ENCODE peak calls at places on chromosome 11, in four cellular contexts. C is fibroblast of lung, J is cardiac muscle cell, L is left ventricle myocardium inferior. Q is an unnamed sample. For H3K4me1, the result is how much of the 10 kb centered on the place peaks cover.

GRCh38 chr11:117319214-117319840 is 3.3 kb upstream of the BACE1 start:
- DNase-seq in C (peak), J (peak), L (no peak), Q (no peak)

GRCh38 chr11:66727883-66728759 is 895 bp downstream of the SPTBN2 start:
- DNase-seq in C (no peak), J (no peak), L (no peak), Q (no peak)

GRCh38 chr11:81005595-81005994 is 1564.8 kb upstream of the TENM4 start:
- DNase-seq in C (peak), J (peak), L (no peak), Q (no peak)

GRCh38 chr11:26891501-26891900 is 102.4 kb upstream of the FIBIN start:
- DNase-seq in C (peak), J (no peak), L (no peak), Q (no peak)

GRCh38 chr11:126989942-126990715 is 10.4 kb downstream of the KIRREL3 start:
- DNase-seq in C (peak), J (peak), L (peak), Q (peak)

GRCh38 chr11:27084407-27084985 is 43.9 kb downstream of the BBOX1 start:
- DNase-seq in C (peak), J (no peak), L (no peak), Q (no peak)

GRCh38 chr11:33268945-33269567 is 11.9 kb downstream of the HIPK3 start:
- DNase-seq in C (peak), J (peak), L (no peak), Q (no peak)

GRCh38 chr11:71139516-71140205 is 112.7 kb downstream of the SHANK2 start:
- DNase-seq in C (peak), J (peak), L (peak), Q (no peak)

GRCh38 chr11:111336582-111337256 is 38.4 kb downstream of the POU2AF3 start:
- DNase-seq in C (peak), J (peak), L (no peak), Q (no peak)

GRCh38 chr11:31809857-31810778 is 1.0 kb downstream of the PAX6 start:
- DNase-seq in C (peak), J (peak), L (no peak), Q (no peak)

GRCh38 chr11:94786264-94787126 is 18.3 kb downstream of the AMOTL1 start:
- DNase-seq in C (no peak), J (peak), L (no peak), Q (no peak)

GRCh38 chr11:199782-200181 is 6.9 kb downstream of the SCGB1C1 start:
- DNase-seq in C (no peak), J (no peak), L (no peak), Q (no peak)

GRCh38 chr11:28697920-28698827 is 590.0 kb downstream of the METTL15 start:
- DNase-seq in C (peak), J (peak), L (peak), Q (no peak)

GRCh38 chr11:94583885-94584500 is 16.8 kb downstream of the PIWIL4 start:
- DNase-seq in C (no peak), J (peak), L (no peak), Q (no peak)

GRCh38 chr11:66835762-66836405 is 7.4 kb upstream of the RCE1 start:
- DNase-seq in C (peak), J (peak), L (no peak), Q (no peak)

GRCh38 chr11:35247428-35247827 is 108.5 kb downstream of the CD44 start:
- DNase-seq in C (no peak), J (no peak), L (no peak), Q (peak)

GRCh38 chr11:17036666-17037658 is 22.7 kb upstream of the PLEKHA7 start:
- DNase-seq in C (no peak), J (no peak), L (no peak), Q (no peak)

GRCh38 chr11:95229199-95230053 is 1.6 kb downstream of the SESN3 start:
- DNase-seq in C (peak), J (peak), L (no peak), Q (peak)

GRCh38 chr11:76656571-76657081 is 13.9 kb downstream of the LRRC32 start:
- DNase-seq in C (no peak), J (peak), L (no peak), Q (no peak)

GRCh38 chr11:17845431-17845881 is 110.9 kb downstream of the KCNC1 start:
- DNase-seq in C (peak), J (peak), L (no peak), Q (no peak)

GRCh38 chr11:68661697-68662603 is 22.4 kb upstream of the GAL start:
- DNase-seq in C (peak), J (peak), L (no peak), Q (no peak)

GRCh38 chr11:128757235-128757711 is 63.4 kb downstream of the FLI1 start:
- DNase-seq in C (peak), J (peak), L (no peak), Q (peak)

GRCh38 chr11:68993546-68993945 is 12.8 kb upstream of the MRGPRD start:
- DNase-seq in C (no peak), J (no peak), L (no peak), Q (no peak)

GRCh38 chr11:28756977-28757376 is 648.8 kb downstream of the METTL15 start:
- DNase-seq in C (peak), J (peak), L (no peak), Q (no peak)

GRCh38 chr11:77175869-77176539 is 48.0 kb downstream of the MYO7A start:
- DNase-seq in C (no peak), J (no peak), L (peak), Q (no peak)

GRCh38 chr11:6418199-6418957 is 516 bp downstream of the APBB1 start:
- DNase-seq in C (no peak), J (no peak), L (peak), Q (peak)

GRCh38 chr11:95089620-95090542 is at the start of gene ENDOD1:
- DNase-seq in C (peak), J (peak), L (peak), Q (peak)

GRCh38 chr11:119712459-119713360 is 16.3 kb downstream of the NECTIN1 start:
- DNase-seq in C (no peak), J (no peak), L (no peak), Q (no peak)
- H3K4me1 ChIP-seq in C (under half), J (under half), L (under half), Q (under half)

DNA sequence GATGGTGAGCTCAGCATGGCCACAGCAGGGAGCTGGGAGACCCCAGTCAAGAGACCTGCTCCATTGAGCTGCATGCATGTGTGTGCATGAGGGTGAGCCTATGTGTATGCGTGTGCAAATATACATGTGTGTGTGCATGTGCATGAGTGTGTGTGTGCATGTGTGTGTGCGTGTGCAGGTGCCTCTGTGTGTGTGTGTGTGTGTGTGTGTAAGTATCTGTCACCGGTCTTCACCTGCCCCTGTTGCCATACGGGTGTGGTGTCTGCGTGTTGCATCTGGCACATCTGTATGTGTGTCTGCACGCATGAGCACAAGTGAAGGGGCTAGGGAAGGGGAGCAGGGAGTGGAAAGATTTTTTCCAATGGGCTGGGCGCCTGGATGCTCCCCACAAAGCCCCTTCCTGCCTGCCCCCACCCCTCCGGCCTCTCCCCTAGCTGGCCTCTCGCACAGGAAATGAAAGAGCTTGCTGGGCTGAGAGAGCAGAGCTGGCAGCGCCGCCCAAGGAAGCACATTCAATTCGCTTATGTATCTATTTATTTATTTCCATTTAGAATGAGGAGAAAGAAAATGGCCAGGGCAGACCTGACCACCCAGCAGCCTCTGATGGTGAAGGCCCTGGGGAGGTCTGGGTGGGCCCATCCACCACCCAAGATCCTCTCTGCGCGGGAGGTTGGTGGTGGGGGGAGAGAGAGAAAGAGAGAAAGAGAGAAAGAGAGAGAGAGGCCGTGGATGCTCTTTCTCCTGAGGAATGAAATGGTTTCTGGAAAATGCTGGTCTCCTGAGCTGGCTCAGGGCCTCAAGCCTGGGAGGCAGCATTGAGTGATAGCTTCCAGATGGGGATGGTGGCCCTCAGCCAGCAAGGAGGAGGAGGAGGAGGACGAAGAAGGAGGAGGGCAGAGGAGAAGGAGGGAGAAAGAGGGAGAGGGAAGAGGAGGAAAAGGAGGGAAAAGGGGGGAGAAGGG is 4.3 kb downstream of the TSPAN32 start:
- DNase-seq in C (peak), J (peak), L (peak), Q (no peak)
- H3K4me1 ChIP-seq in C (under half), J (half or more), L (under half), Q (under half)

DNA sequence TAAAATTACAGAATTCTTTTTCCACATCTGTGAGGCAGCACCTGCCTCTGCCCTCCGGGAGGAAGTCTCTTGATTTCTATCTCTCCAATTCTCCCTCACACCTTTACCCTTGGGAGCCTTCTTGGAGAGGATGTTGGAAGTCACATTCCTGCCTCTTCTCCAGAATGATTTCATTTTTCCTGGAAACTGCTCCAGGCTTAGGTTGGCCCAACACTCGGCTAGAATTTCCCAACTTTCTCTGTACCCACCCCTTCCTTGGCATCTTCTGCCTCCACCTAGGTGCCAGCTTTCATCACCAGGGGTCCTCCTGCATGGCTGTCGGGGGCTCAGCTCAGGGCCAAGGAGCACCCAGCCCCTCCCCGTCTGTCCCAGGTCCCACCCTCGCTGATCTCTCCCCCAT is 43.2 kb downstream of the SLCO2B1 start:
- DNase-seq in C (no peak), J (no peak), L (no peak), Q (no peak)
- H3K4me1 ChIP-seq in C (under half), J (under half), L (half or more), Q (under half)

DNA sequence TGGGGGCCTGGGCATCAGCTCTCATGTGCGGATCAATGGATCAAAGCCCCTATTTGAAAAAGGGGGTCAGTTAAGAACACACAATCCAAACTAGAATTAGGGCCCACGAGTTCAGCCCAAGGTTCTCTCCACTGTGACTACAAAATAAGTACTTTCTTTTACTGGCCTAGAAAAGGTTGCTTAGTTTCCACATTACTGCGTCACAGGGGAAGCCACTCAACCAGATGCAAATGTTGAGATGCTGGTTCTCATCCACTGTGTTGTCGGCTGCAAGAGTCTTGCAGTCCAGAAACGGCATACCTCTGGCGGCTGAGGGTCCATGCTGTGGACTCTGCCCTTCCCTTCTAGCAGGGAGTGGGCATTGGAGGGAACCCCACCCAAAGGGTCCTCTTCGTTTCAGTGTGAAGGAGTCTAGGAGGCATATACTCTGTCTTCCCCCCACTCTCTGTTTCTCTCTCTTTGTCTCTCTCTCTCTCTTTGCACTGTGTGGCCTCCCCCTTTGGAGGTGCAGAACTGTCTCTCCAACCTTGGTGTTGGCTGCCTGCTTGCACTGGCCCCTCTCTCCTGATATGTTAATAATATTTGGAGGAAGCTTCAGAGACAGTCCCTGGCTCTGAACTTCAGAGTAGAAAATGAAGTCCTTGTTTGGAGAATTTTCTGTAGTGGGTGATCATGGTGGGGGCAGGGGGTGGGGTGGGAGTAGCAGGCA is 99.1 kb upstream of the NNMT start:
- DNase-seq in C (no peak), J (no peak), L (no peak), Q (no peak)
- H3K4me1 ChIP-seq in C (under half), J (under half), L (half or more), Q (under half)

GRCh38 chr11:44613081-44613628 is 47.7 kb downstream of the CD82 start:
- DNase-seq in C (no peak), J (no peak), L (no peak), Q (no peak)
- H3K4me1 ChIP-seq in C (under half), J (under half), L (half or more), Q (half or more)

GRCh38 chr11:64877390-64878222 is 815 bp downstream of the EHD1 start:
- DNase-seq in C (no peak), J (no peak), L (no peak), Q (no peak)
- H3K4me1 ChIP-seq in C (under half), J (under half), L (half or more), Q (half or more)

Q was measured in CD8-positive, alpha-beta memory T cell.